ENCODE peak calls at places on chromosomes 4 and X, in four cellular contexts. U is cardiac muscle cell, X is BJ, C is neuronal stem cell. I is an unnamed sample.

GRCh38 chr4:2363056-2363719 is 55.3 kb downstream of the ZFYVE28 start:
- DNase-seq in U (no peak), X (no peak), C (no peak), I (peak)

GRCh38 chr4:107718351-107718965 is 1.6 kb downstream of the PAPSS1 start:
- DNase-seq in U (peak), X (peak), C (no peak), I (peak)

GRCh38 chr4:126897038-126897437 is 735.7 kb upstream of the INTU start:
- DNase-seq in U (no peak), X (no peak), C (no peak), I (no peak)

GRCh38 chrX:44474410-44474809 is 68.2 kb downstream of the FUNDC1 start:
- DNase-seq in U (peak), X (no peak), C (no peak), I (peak)

GRCh38 chr4:1711055-1711905 is 839 bp downstream of the SLBP start:
- DNase-seq in U (peak), X (no peak), C (no peak), I (peak)

GRCh38 chr4:7034262-7035081 is 8.7 kb upstream of the TADA2B start:
- DNase-seq in U (peak), X (no peak), C (no peak), I (no peak)

GRCh38 chr4:26088433-26088928 is 174.5 kb downstream of the SMIM20 start:
- DNase-seq in U (peak), X (peak), C (no peak), I (peak)

GRCh38 chr4:55528495-55528894 is 18.2 kb downstream of the CLOCK start:
- DNase-seq in U (no peak), X (no peak), C (no peak), I (no peak)

GRCh38 chrX:32408389-32408788 is 803.0 kb downstream of the DMD start:
- DNase-seq in U (no peak), X (no peak), C (no peak), I (no peak)

GRCh38 chrX:121886557-121886956 is 839.1 kb downstream of the GLUD2 start:
- DNase-seq in U (no peak), X (no peak), C (no peak), I (no peak)

GRCh38 chr4:182139481-182139880 is 103.7 kb upstream of the TENM3 start:
- DNase-seq in U (no peak), X (no peak), C (no peak), I (no peak)
- H3K4me3 ChIP-seq in U (no peak), X (no peak), C (no peak), I (peak)

DNA sequence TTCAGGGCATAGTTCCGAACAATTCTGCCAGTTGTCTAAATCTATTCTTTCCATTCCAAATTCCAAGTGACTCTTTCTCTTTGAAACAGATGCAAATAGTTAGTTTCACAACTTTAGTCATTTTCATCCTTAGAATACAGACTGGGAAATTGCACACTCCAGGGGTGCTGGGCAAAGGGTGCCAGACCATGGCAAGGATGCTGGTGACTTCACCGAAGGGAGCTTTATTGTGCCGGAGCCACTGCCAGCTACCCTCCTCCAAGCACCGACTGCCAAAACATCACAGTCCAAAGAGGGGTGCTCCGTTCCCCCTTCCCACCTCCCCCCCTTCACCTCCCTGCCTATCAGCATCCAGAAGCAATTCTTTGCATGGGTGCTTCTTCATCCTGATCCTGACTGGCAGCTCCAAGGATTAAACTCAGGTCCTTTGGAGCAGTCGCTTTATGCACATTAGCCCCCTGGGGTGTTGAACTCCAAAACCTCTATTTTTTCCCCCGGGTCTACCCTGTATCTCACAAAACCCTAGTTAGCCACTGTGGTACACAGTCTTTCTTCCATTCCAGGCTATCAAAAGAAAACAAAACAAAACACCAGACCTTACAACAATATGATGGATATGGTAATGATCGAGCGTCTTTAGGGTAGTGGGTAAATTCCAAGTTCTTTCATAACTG is 28.9 kb downstream of the MID1 start:
- DNase-seq in U (no peak), X (no peak), C (peak), I (no peak)
- H3K4me3 ChIP-seq in U (no peak), X (no peak), C (no peak), I (no peak)

GRCh38 chr4:115154826-115155225 is 41.4 kb upstream of the NDST4 start:
- DNase-seq in U (no peak), X (peak), C (peak), I (no peak)
- H3K4me3 ChIP-seq in U (no peak), X (no peak), C (no peak), I (no peak)

DNA sequence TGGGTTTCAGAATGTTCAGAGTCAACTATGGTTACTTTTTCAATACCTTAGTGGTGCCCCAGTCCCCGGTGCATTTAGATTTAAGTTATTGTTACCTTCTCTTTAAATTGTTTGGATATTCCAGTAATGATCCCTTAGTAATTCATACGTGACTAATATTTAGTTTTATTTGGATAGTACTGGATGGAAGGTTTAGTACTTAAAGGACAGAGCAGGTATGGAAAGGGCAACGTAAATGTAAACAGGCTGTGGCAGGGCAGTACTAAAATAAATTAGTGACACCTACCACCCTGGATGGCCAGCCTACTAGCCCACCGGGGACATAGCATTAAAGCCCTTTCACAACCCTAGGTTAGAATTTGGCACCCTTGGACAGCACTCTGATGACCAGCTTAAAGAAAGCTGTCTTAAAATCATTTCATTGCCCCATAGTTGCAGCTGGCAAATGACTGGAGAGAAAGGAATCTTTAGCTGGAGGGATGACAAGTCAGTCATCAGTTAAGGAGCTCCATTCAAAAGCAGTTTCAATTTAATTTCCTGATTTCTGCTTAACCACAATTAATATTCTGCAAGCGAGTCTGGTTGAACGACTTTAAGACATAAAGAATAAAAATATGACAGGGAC is 16.4 kb downstream of the PLP1 start:
- DNase-seq in U (peak), X (peak), C (no peak), I (peak)
- H3K4me3 ChIP-seq in U (no peak), X (peak), C (no peak), I (no peak)

I was measured in fibroblast of villous mesenchyme.